ENCODE peak calls at places on chromosomes 1 and 21, in five cellular contexts. One of them, this sample, is unnamed.

GRCh38 chr1:224181453-224181810 is 1.6 kb upstream of the DEGS1 start:
- DNase-seq in breast epithelium: no peak
- DNase-seq in right lobe of liver: peak
- DNase-seq in esophagus squamous epithelium: no peak
- DNase-seq in uterus: no peak
- DNase-seq in this sample: no peak

GRCh38 chr1:21604208-21604957 is 64.8 kb downstream of the RAP1GAP start:
- DNase-seq in breast epithelium: no peak
- DNase-seq in right lobe of liver: no peak
- DNase-seq in esophagus squamous epithelium: no peak
- DNase-seq in uterus: no peak
- DNase-seq in this sample: no peak

GRCh38 chr1:203170625-203171330 is 4.8 kb downstream of the MYBPH start:
- DNase-seq in breast epithelium: no peak
- DNase-seq in right lobe of liver: no peak
- DNase-seq in esophagus squamous epithelium: no peak
- DNase-seq in uterus: no peak
- DNase-seq in this sample: no peak

GRCh38 chr1:98323906-98324358 is 337.6 kb upstream of the SNX7 start:
- DNase-seq in breast epithelium: no peak
- DNase-seq in right lobe of liver: no peak
- DNase-seq in esophagus squamous epithelium: no peak
- DNase-seq in uterus: no peak
- DNase-seq in this sample: no peak

GRCh38 chr1:226512076-226512728 is 36.4 kb upstream of the STUM start:
- DNase-seq in breast epithelium: no peak
- DNase-seq in right lobe of liver: no peak
- DNase-seq in esophagus squamous epithelium: no peak
- DNase-seq in uterus: no peak
- DNase-seq in this sample: no peak

GRCh38 chr1:118983558-118984021 is 4.6 kb downstream of the TBX15 start:
- DNase-seq in breast epithelium: no peak
- DNase-seq in right lobe of liver: no peak
- DNase-seq in esophagus squamous epithelium: no peak
- DNase-seq in uterus: no peak
- DNase-seq in this sample: no peak

GRCh38 chr1:228095938-228096337 is 7.2 kb downstream of the C1orf35 start:
- DNase-seq in breast epithelium: no peak
- DNase-seq in right lobe of liver: no peak
- DNase-seq in esophagus squamous epithelium: no peak
- DNase-seq in uterus: no peak
- DNase-seq in this sample: peak

GRCh38 chr1:8374812-8375211 is 56.9 kb downstream of the SLC45A1 start:
- DNase-seq in breast epithelium: no peak
- DNase-seq in right lobe of liver: peak
- DNase-seq in esophagus squamous epithelium: no peak
- DNase-seq in uterus: no peak
- DNase-seq in this sample: no peak

GRCh38 chr1:233245191-233245765 is 50.2 kb downstream of the PCNX2 start:
- DNase-seq in breast epithelium: no peak
- DNase-seq in right lobe of liver: no peak
- DNase-seq in esophagus squamous epithelium: no peak
- DNase-seq in uterus: no peak
- DNase-seq in this sample: no peak

GRCh38 chr1:2859219-2859880 is 57.9 kb upstream of the TTC34 start:
- DNase-seq in breast epithelium: no peak
- DNase-seq in right lobe of liver: no peak
- DNase-seq in esophagus squamous epithelium: no peak
- DNase-seq in uterus: no peak
- DNase-seq in this sample: no peak

GRCh38 chr1:178912597-178912996 is 41.7 kb upstream of the ANGPTL1 start:
- DNase-seq in breast epithelium: no peak
- DNase-seq in right lobe of liver: no peak
- DNase-seq in esophagus squamous epithelium: no peak
- DNase-seq in uterus: no peak
- DNase-seq in this sample: no peak

GRCh38 chr1:8663915-8664331 is 153.5 kb downstream of the RERE start:
- DNase-seq in breast epithelium: no peak
- DNase-seq in right lobe of liver: no peak
- DNase-seq in esophagus squamous epithelium: no peak
- DNase-seq in uterus: peak
- DNase-seq in this sample: no peak

GRCh38 chr21:42794551-42794950 is 84.8 kb downstream of the WDR4 start:
- DNase-seq in breast epithelium: no peak
- DNase-seq in right lobe of liver: no peak
- DNase-seq in esophagus squamous epithelium: no peak
- DNase-seq in uterus: no peak
- DNase-seq in this sample: no peak

GRCh38 chr1:209785592-209785991 is 1.2 kb upstream of the C1orf74 start:
- DNase-seq in breast epithelium: no peak
- DNase-seq in right lobe of liver: no peak
- DNase-seq in esophagus squamous epithelium: no peak
- DNase-seq in uterus: no peak
- DNase-seq in this sample: no peak

GRCh38 chr1:219478811-219479210 is 134.1 kb downstream of the ZC3H11B start:
- DNase-seq in breast epithelium: no peak
- DNase-seq in right lobe of liver: no peak
- DNase-seq in esophagus squamous epithelium: no peak
- DNase-seq in uterus: no peak
- DNase-seq in this sample: no peak

GRCh38 chr1:115764541-115764940 is 4.0 kb downstream of the CASQ2 start:
- DNase-seq in breast epithelium: no peak
- DNase-seq in right lobe of liver: peak
- DNase-seq in esophagus squamous epithelium: no peak
- DNase-seq in uterus: no peak
- DNase-seq in this sample: no peak

GRCh38 chr21:35005077-35005476 is 44.0 kb downstream of the RUNX1 start:
- DNase-seq in breast epithelium: no peak
- DNase-seq in right lobe of liver: no peak
- DNase-seq in esophagus squamous epithelium: no peak
- DNase-seq in uterus: no peak
- DNase-seq in this sample: no peak

GRCh38 chr1:10736623-10737267 is 59.7 kb downstream of the CASZ1 start:
- DNase-seq in breast epithelium: peak
- DNase-seq in right lobe of liver: no peak
- DNase-seq in esophagus squamous epithelium: no peak
- DNase-seq in uterus: no peak
- DNase-seq in this sample: no peak

GRCh38 chr1:40802078-40803075 is 18.8 kb downstream of the KCNQ4 start:
- DNase-seq in breast epithelium: peak
- DNase-seq in right lobe of liver: peak
- DNase-seq in esophagus squamous epithelium: peak
- DNase-seq in uterus: peak
- DNase-seq in this sample: peak

GRCh38 chr21:42309753-42310213 is 5.4 kb downstream of the TFF3 start:
- DNase-seq in breast epithelium: no peak
- DNase-seq in right lobe of liver: no peak
- DNase-seq in esophagus squamous epithelium: no peak
- DNase-seq in uterus: no peak
- DNase-seq in this sample: no peak

GRCh38 chr1:74323937-74324473 is 88.8 kb downstream of the TNNI3K start:
- DNase-seq in breast epithelium: no peak
- DNase-seq in right lobe of liver: no peak
- DNase-seq in esophagus squamous epithelium: no peak
- DNase-seq in uterus: no peak
- DNase-seq in this sample: no peak

GRCh38 chr1:224433041-224433670 is 1.4 kb downstream of the WDR26 start:
- DNase-seq in breast epithelium: no peak
- DNase-seq in right lobe of liver: peak
- DNase-seq in esophagus squamous epithelium: no peak
- DNase-seq in uterus: peak
- DNase-seq in this sample: no peak

GRCh38 chr1:17531682-17532487 is 7.6 kb upstream of the ARHGEF10L start:
- DNase-seq in breast epithelium: peak
- DNase-seq in right lobe of liver: no peak
- DNase-seq in esophagus squamous epithelium: no peak
- DNase-seq in uterus: peak
- DNase-seq in this sample: no peak

GRCh38 chr1:153265457-153265856 is 6.0 kb downstream of the LORICRIN start:
- DNase-seq in breast epithelium: no peak
- DNase-seq in right lobe of liver: no peak
- DNase-seq in esophagus squamous epithelium: no peak
- DNase-seq in uterus: no peak
- DNase-seq in this sample: no peak
- TF ChIP-seq CTCF in breast epithelium: no peak
- TF ChIP-seq CTCF in right lobe of liver: no peak
- TF ChIP-seq CTCF in esophagus squamous epithelium: peak
- TF ChIP-seq CTCF in uterus: no peak
- TF ChIP-seq CTCF in this sample: no peak

GRCh38 chr1:81007024-81007423 is 793.7 kb upstream of the ADGRL2 start:
- DNase-seq in breast epithelium: no peak
- DNase-seq in right lobe of liver: no peak
- DNase-seq in esophagus squamous epithelium: no peak
- DNase-seq in uterus: no peak
- DNase-seq in this sample: no peak
- TF ChIP-seq POLR2A in breast epithelium: no peak
- TF ChIP-seq POLR2A in right lobe of liver: no peak
- TF ChIP-seq POLR2A in esophagus squamous epithelium: no peak
- TF ChIP-seq POLR2A in uterus: no peak
- TF ChIP-seq POLR2A in this sample: no peak

GRCh38 chr1:43934279-43934985 is 831 bp downstream of the ARTN start:
- DNase-seq in breast epithelium: no peak
- DNase-seq in right lobe of liver: peak
- DNase-seq in esophagus squamous epithelium: no peak
- DNase-seq in uterus: peak
- DNase-seq in this sample: no peak

GRCh38 chr1:43937179-43937865 is 3.7 kb downstream of the ARTN start:
- DNase-seq in breast epithelium: no peak
- DNase-seq in right lobe of liver: no peak
- DNase-seq in esophagus squamous epithelium: no peak
- DNase-seq in uterus: no peak
- DNase-seq in this sample: no peak

GRCh38 chr1:43936470-43937151 is 3.0 kb downstream of the ARTN start:
- DNase-seq in breast epithelium: no peak
- DNase-seq in right lobe of liver: no peak
- DNase-seq in esophagus squamous epithelium: no peak
- DNase-seq in uterus: peak
- DNase-seq in this sample: no peak

GRCh38 chr1:43934986-43935324 is 1.4 kb downstream of the ARTN start:
- DNase-seq in breast epithelium: no peak
- DNase-seq in right lobe of liver: no peak
- DNase-seq in esophagus squamous epithelium: no peak
- DNase-seq in uterus: no peak
- DNase-seq in this sample: no peak

DNA sequence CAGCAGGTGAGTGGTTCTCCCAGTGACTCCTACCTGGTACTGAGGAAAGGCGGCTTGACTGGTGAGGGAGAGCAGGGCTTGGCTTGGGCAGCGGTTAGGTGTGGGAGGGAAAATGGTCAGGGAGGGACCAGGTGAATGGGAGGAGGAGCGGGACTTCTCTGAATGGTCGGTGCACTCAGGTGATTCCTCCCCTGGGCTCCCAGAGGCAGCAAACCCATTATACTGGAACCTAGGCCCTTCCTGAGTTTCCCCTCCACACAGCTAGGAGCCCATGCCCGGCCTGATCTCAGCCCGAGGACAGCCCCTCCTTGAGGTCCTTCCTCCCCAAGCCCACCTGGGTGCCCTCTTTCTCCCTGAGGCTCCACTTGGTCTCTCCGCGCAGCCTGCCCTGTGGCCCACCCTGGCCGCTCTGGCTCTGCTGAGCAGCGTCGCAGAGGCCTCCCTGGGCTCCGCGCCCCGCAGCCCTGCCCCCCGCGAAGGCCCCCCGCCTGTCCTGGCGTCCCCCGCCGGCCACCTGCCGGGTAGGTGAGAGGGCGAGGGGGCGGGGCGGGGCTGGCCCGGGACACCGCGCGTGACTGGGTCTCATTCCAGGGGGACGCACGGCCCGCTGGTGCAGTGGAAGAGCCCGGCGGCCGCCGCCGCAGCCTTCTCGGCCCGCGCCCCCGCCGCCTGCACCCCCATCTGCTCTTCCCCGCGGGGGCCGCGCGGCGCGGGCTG is 2.3 kb downstream of the ARTN start:
- DNase-seq in breast epithelium: no peak
- DNase-seq in right lobe of liver: no peak
- DNase-seq in esophagus squamous epithelium: no peak
- DNase-seq in uterus: no peak
- DNase-seq in this sample: no peak
- H3K4me3 ChIP-seq in breast epithelium: peak
- H3K4me3 ChIP-seq in right lobe of liver: no peak
- H3K4me3 ChIP-seq in esophagus squamous epithelium: peak
- H3K4me3 ChIP-seq in uterus: peak
- H3K4me3 ChIP-seq in this sample: peak

GRCh38 chr1:23959461-23960290 is at the start of gene PNRC2:
- DNase-seq in breast epithelium: peak
- DNase-seq in right lobe of liver: peak
- DNase-seq in esophagus squamous epithelium: peak
- DNase-seq in uterus: peak
- DNase-seq in this sample: peak

GRCh38 chr1:23960291-23960718 is 677 bp downstream of the PNRC2 start:
- DNase-seq in breast epithelium: no peak
- DNase-seq in right lobe of liver: no peak
- DNase-seq in esophagus squamous epithelium: no peak
- DNase-seq in uterus: no peak
- DNase-seq in this sample: no peak

GRCh38 chr1:23963617-23964234 is 4.1 kb downstream of the PNRC2 start:
- DNase-seq in breast epithelium: no peak
- DNase-seq in right lobe of liver: no peak
- DNase-seq in esophagus squamous epithelium: no peak
- DNase-seq in uterus: no peak
- DNase-seq in this sample: no peak

GRCh38 chr1:23957096-23957495 is 2.5 kb upstream of the PNRC2 start:
- DNase-seq in breast epithelium: peak
- DNase-seq in right lobe of liver: no peak
- DNase-seq in esophagus squamous epithelium: no peak
- DNase-seq in uterus: no peak
- DNase-seq in this sample: no peak

DNA sequence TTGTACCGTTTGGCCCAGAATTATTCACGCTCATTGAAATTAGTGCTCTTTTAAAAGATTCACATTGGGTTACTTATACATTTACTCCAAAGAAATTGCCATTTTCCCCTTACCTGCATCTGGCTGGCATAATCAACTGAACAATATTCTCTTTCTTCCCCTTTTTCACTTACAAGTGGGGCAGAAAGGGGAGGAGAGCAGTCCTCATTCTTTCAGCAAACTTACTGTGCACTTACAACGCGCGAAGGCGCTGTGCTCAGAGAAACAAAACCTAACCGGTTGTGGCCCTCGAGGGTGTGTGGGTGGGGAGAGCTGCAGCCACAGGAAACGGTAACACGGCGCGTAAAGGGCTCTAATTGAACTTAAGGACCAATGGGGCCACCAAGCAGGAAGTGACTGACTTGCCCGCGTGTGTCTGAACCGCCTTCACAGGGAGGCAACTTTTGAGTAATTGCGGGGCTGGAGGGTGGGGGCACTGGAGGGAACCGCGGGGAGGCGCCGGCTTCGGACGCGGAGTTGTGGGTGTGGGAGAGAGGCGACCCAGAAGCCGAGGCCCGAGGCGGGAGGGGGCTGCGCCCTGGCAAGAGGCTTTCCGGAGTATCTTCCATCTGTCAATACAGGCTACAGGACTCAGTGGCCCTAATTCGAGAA is 693 bp upstream of the PNRC2 start:
- DNase-seq in breast epithelium: peak
- DNase-seq in right lobe of liver: peak
- DNase-seq in esophagus squamous epithelium: peak
- DNase-seq in uterus: peak
- DNase-seq in this sample: peak
- TF ChIP-seq CTCF in breast epithelium: peak
- TF ChIP-seq CTCF in right lobe of liver: peak
- TF ChIP-seq CTCF in esophagus squamous epithelium: peak
- TF ChIP-seq CTCF in uterus: peak
- TF ChIP-seq CTCF in this sample: no peak

GRCh38 chr1:42958488-42959317 is at the start of gene SLC2A1:
- DNase-seq in breast epithelium: peak
- DNase-seq in right lobe of liver: peak
- DNase-seq in esophagus squamous epithelium: peak
- DNase-seq in uterus: peak
- DNase-seq in this sample: peak
- TF ChIP-seq POLR2A in breast epithelium: peak
- TF ChIP-seq POLR2A in right lobe of liver: peak
- TF ChIP-seq POLR2A in esophagus squamous epithelium: peak
- TF ChIP-seq POLR2A in uterus: peak
- TF ChIP-seq POLR2A in this sample: no peak